ENCODE peak calls at places on chromosomes 7 and 10, in eight cellular contexts. E is hepatocyte, R is IMR-90, I is PC-9, H is heart right ventricle, D is A673, Q is lower lobe of right lung, G is mammary epithelial cell. L is an unnamed sample.

GRCh38 chr10:1738950-1739349 is 1.6 kb upstream of the ADARB2 start:
- DNase-seq in E (no peak), R (no peak), I (no peak), H (no peak), D (no peak), Q (no peak), G (no peak), L (no peak)

GRCh38 chr7:128697301-128697905 is 25.3 kb downstream of the GARIN1A start:
- DNase-seq in E (peak), R (peak), I (no peak), H (peak), D (peak), Q (peak), G (peak), L (no peak)

GRCh38 chr7:130292682-130293257 is at the start of gene CPA4:
- DNase-seq in E (no peak), R (peak), I (peak), H (no peak), D (peak), Q (no peak), G (peak), L (no peak)

GRCh38 chr10:88490216-88490980 is 92.7 kb downstream of the RNLS start:
- DNase-seq in E (no peak), R (no peak), I (no peak), H (no peak), D (no peak), Q (no peak), G (no peak), L (no peak)

GRCh38 chr7:81846398-81846797 is 76.6 kb upstream of the HGF start:
- DNase-seq in E (peak), R (peak), I (no peak), H (no peak), D (peak), Q (no peak), G (no peak), L (no peak)

GRCh38 chr7:33745934-33746333 is 159.4 kb upstream of the BMPER start:
- DNase-seq in E (no peak), R (peak), I (no peak), H (no peak), D (no peak), Q (no peak), G (no peak), L (no peak)

GRCh38 chr10:72689660-72690059 is 2.3 kb upstream of the MCU start:
- DNase-seq in E (no peak), R (no peak), I (no peak), H (no peak), D (no peak), Q (no peak), G (no peak), L (no peak)

GRCh38 chr7:47326808-47327207 is 255.1 kb downstream of the TNS3 start:
- DNase-seq in E (peak), R (peak), I (no peak), H (peak), D (no peak), Q (no peak), G (no peak), L (no peak)

GRCh38 chr10:119412244-119412750 is 130.2 kb downstream of the RGS10 start:
- DNase-seq in E (no peak), R (peak), I (no peak), H (peak), D (no peak), Q (peak), G (no peak), L (no peak)

GRCh38 chr7:101862280-101863220 is 45.1 kb downstream of the CUX1 start:
- DNase-seq in E (no peak), R (peak), I (no peak), H (peak), D (no peak), Q (no peak), G (no peak), L (no peak)

GRCh38 chr7:157711353-157711888 is 374.6 kb downstream of the DNAJB6 start:
- DNase-seq in E (no peak), R (no peak), I (no peak), H (no peak), D (no peak), Q (peak), G (no peak), L (no peak)

GRCh38 chr10:73506491-73506890 is 10.7 kb upstream of the PPP3CB start:
- DNase-seq in E (no peak), R (peak), I (no peak), H (no peak), D (no peak), Q (no peak), G (no peak), L (no peak)

GRCh38 chr10:100528123-100528884 is 1.4 kb downstream of the NDUFB8 start:
- DNase-seq in E (no peak), R (no peak), I (no peak), H (no peak), D (peak), Q (no peak), G (peak), L (no peak)

GRCh38 chr10:37747081-37747480 is 110.3 kb downstream of the ZNF248 start:
- DNase-seq in E (no peak), R (no peak), I (no peak), H (no peak), D (no peak), Q (no peak), G (no peak), L (no peak)

GRCh38 chr7:129146237-129146979 is 1.9 kb downstream of the TSPAN33 start:
- DNase-seq in E (no peak), R (no peak), I (no peak), H (no peak), D (no peak), Q (no peak), G (no peak), L (no peak)

GRCh38 chr7:127766831-127767489 is 115.0 kb downstream of the SND1 start:
- DNase-seq in E (no peak), R (no peak), I (no peak), H (no peak), D (no peak), Q (no peak), G (no peak), L (no peak)

GRCh38 chr10:33234779-33235178 is 99.7 kb downstream of the NRP1 start:
- DNase-seq in E (no peak), R (no peak), I (no peak), H (peak), D (no peak), Q (no peak), G (no peak), L (no peak)

GRCh38 chr10:11573497-11573896 is 38.0 kb downstream of the USP6NL start:
- DNase-seq in E (no peak), R (peak), I (no peak), H (no peak), D (peak), Q (no peak), G (no peak), L (no peak)

GRCh38 chr10:84265378-84265777 is 20.5 kb downstream of the RGR start:
- DNase-seq in E (no peak), R (no peak), I (no peak), H (no peak), D (no peak), Q (no peak), G (no peak), L (no peak)

GRCh38 chr10:131010965-131011575 is 300.5 kb downstream of the TCERG1L start:
- DNase-seq in E (no peak), R (no peak), I (no peak), H (no peak), D (no peak), Q (no peak), G (no peak), L (no peak)

GRCh38 chr7:21850531-21851285 is 95.0 kb downstream of the CDCA7L start:
- DNase-seq in E (no peak), R (peak), I (no peak), H (no peak), D (peak), Q (no peak), G (no peak), L (no peak)

GRCh38 chr10:107865691-107866090 is 701.2 kb upstream of the SORCS1 start:
- DNase-seq in E (no peak), R (no peak), I (no peak), H (no peak), D (peak), Q (no peak), G (no peak), L (no peak)

GRCh38 chr10:74337330-74338016 is 186.5 kb downstream of the ADK start:
- DNase-seq in E (no peak), R (no peak), I (no peak), H (no peak), D (peak), Q (no peak), G (peak), L (no peak)

GRCh38 chr10:49300140-49300974 is 1.4 kb downstream of the C10orf71 start:
- DNase-seq in E (peak), R (peak), I (no peak), H (peak), D (no peak), Q (no peak), G (no peak), L (no peak)

GRCh38 chr7:109984726-109985125 is 1106.2 kb upstream of the LRRN3 start:
- DNase-seq in E (no peak), R (peak), I (no peak), H (no peak), D (no peak), Q (no peak), G (no peak), L (no peak)

GRCh38 chr10:87850742-87851205 is 12.6 kb downstream of the KLLN start:
- DNase-seq in E (peak), R (peak), I (peak), H (peak), D (peak), Q (peak), G (peak), L (no peak)

GRCh38 chr10:12705943-12706342 is 295.6 kb downstream of the CCDC3 start:
- DNase-seq in E (no peak), R (no peak), I (peak), H (no peak), D (no peak), Q (no peak), G (peak), L (no peak)

GRCh38 chr10:5566606-5567005 is 41.8 kb downstream of the CALML3 start:
- DNase-seq in E (no peak), R (peak), I (no peak), H (no peak), D (no peak), Q (no peak), G (peak), L (no peak)

GRCh38 chr7:105352018-105352612 is 36.6 kb downstream of the SRPK2 start:
- DNase-seq in E (peak), R (peak), I (no peak), H (peak), D (peak), Q (peak), G (peak), L (no peak)

GRCh38 chr10:47372726-47373125 is 11.4 kb downstream of the ZNF488 start:
- DNase-seq in E (no peak), R (no peak), I (no peak), H (no peak), D (no peak), Q (no peak), G (no peak), L (no peak)

GRCh38 chr7:98250789-98251188 is 1.2 kb downstream of the TECPR1 start:
- DNase-seq in E (no peak), R (no peak), I (peak), H (no peak), D (no peak), Q (no peak), G (no peak), L (no peak)

GRCh38 chr10:34557173-34557572 is 257.9 kb downstream of the PARD3 start:
- DNase-seq in E (no peak), R (no peak), I (no peak), H (no peak), D (no peak), Q (no peak), G (no peak), L (no peak)

GRCh38 chr10:126393076-126393475 is 4.8 kb upstream of the ADAM12 start:
- DNase-seq in E (no peak), R (no peak), I (no peak), H (no peak), D (no peak), Q (no peak), G (no peak), L (no peak)

GRCh38 chr10:34794835-34795234 is 20.3 kb downstream of the PARD3 start:
- DNase-seq in E (no peak), R (no peak), I (no peak), H (no peak), D (no peak), Q (no peak), G (no peak), L (no peak)

GRCh38 chr7:113113912-113114311 is 4.4 kb downstream of the SMIM30 start:
- DNase-seq in E (no peak), R (no peak), I (no peak), H (no peak), D (no peak), Q (no peak), G (no peak), L (no peak)
- TF ChIP-seq CTCF in E (peak), R (no peak), I (no peak), H (no peak), D (peak), Q (no peak), G (no peak), L (peak)

GRCh38 chr10:51075802-51076201 is 1.5 kb downstream of the PRKG1 start:
- DNase-seq in E (no peak), R (no peak), I (no peak), H (no peak), D (no peak), Q (no peak), G (no peak), L (no peak)

GRCh38 chr10:51073461-51074237 is 638 bp upstream of the PRKG1 start:
- DNase-seq in E (peak), R (peak), I (no peak), H (peak), D (no peak), Q (no peak), G (peak), L (no peak)

GRCh38 chr10:51076442-51076841 is 2.2 kb downstream of the PRKG1 start:
- DNase-seq in E (no peak), R (no peak), I (no peak), H (no peak), D (no peak), Q (no peak), G (no peak), L (no peak)

GRCh38 chr10:51073035-51073434 is 1.3 kb upstream of the PRKG1 start:
- DNase-seq in E (no peak), R (no peak), I (no peak), H (no peak), D (no peak), Q (no peak), G (no peak), L (no peak)

GRCh38 chr10:51074238-51075028 is at the start of gene PRKG1:
- DNase-seq in E (peak), R (peak), I (peak), H (peak), D (peak), Q (peak), G (peak), L (peak)
- H3K4me3 ChIP-seq in E (peak), R (peak), I (peak), H (peak), D (peak), Q (peak), G (peak), L (peak)

GRCh38 chr7:115135111-115135510 is 213.2 kb downstream of the MDFIC start:
- DNase-seq in E (no peak), R (no peak), I (no peak), H (no peak), D (no peak), Q (no peak), G (no peak), L (no peak)

GRCh38 chr7:115136796-115137443 is 215.0 kb downstream of the MDFIC start:
- DNase-seq in E (no peak), R (no peak), I (no peak), H (no peak), D (no peak), Q (no peak), G (peak), L (no peak)

GRCh38 chr7:115133248-115133647 is 211.4 kb downstream of the MDFIC start:
- DNase-seq in E (no peak), R (no peak), I (no peak), H (no peak), D (no peak), Q (no peak), G (no peak), L (no peak)

GRCh38 chr7:115135769-115136410 is 214.0 kb downstream of the MDFIC start:
- DNase-seq in E (no peak), R (no peak), I (peak), H (no peak), D (no peak), Q (no peak), G (peak), L (no peak)
- TF ChIP-seq CTCF in E (no peak), R (no peak), I (no peak), H (no peak), D (no peak), Q (no peak), G (no peak), L (no peak)

GRCh38 chr10:102229810-102230263 is 3.7 kb downstream of the ELOVL3 start:
- DNase-seq in E (peak), R (peak), I (peak), H (peak), D (peak), Q (peak), G (peak), L (no peak)
- H3K4me3 ChIP-seq in E (peak), R (peak), I (peak), H (peak), D (peak), Q (peak), G (peak), L (no peak)

GRCh38 chr7:116863168-116863670 is 832 bp downstream of the CAPZA2 start:
- DNase-seq in E (peak), R (peak), I (no peak), H (no peak), D (peak), Q (peak), G (peak), L (no peak)
- TF ChIP-seq CTCF in E (no peak), R (no peak), I (no peak), H (no peak), D (no peak), Q (no peak), G (no peak), L (no peak)

DNA sequence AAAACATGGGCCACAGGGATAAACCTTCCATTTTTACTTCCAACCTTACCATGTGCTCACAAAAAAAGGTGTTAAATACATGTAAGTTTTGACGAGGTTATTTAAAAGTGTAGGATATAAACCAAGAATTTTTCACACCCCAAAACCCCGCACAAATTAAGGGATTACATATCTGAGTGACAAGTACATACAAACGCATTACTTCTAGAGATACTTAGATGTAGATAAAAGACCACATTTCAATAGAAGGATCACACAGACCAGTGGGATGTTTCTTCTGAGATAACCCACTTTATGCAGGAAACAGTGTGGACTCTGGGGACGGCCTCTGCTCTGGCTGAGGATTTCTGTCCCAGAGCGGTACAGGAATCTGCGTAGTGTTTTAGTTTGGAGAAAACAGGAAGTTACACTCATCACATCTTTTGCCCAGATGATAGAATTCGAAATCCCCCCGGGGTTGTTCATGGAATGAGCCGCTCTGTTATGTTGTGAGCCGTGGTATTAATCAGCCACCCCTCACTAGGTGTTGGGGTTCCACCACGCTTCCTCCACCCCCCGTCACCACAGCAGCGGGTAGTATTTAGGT is 1.4 kb upstream of the CUL1 start:
- DNase-seq in E (no peak), R (peak), I (no peak), H (peak), D (peak), Q (no peak), G (no peak), L (no peak)
- H3K4me3 ChIP-seq in E (peak), R (peak), I (peak), H (peak), D (peak), Q (peak), G (peak), L (peak)

GRCh38 chr7:1842321-1843221 is 172.5 kb downstream of the ELFN1 start:
- DNase-seq in E (peak), R (peak), I (peak), H (peak), D (no peak), Q (peak), G (no peak), L (no peak)
- TF ChIP-seq CTCF in E (peak), R (no peak), I (no peak), H (no peak), D (no peak), Q (no peak), G (no peak), L (no peak)

DNA sequence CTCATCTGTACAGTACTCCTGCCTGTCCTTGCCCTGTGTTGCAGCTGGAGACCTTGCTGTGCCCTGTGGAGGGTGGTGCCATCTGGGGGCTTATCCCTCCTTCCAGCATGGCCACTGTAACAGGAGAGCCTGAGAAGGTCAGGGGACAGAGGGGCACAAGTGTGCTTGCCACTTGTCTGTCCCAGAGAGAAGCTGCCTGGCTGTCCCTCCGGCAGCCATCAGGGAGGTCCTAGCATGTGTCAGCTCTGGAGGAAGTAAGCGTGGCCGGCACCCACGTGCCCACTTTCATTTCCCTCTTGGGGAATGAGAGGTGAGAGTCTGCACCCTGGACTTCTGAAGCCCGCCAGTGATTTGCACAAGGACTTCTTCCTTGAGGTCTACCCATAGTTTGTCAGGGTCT is 97.0 kb upstream of the PPIF start:
- DNase-seq in E (no peak), R (no peak), I (no peak), H (peak), D (no peak), Q (peak), G (no peak), L (no peak)
- H3K4me3 ChIP-seq in E (no peak), R (no peak), I (no peak), H (no peak), D (no peak), Q (no peak), G (no peak), L (no peak)

L was measured in LNCaP clone FGC.